ENCODE peak calls at places on chromosome 14, in six cellular contexts. T is GM13977, N is dermis microvascular lymphatic vessel endothelial cell, W is NCI-H1105, L is bronchial epithelial cell, X is Ammon's horn. R is an unnamed sample.

GRCh38 chr14:105067969-105068301 is 2.7 kb upstream of the GPR132 start:
- DNase-seq in W (no peak), N (no peak), L (no peak), X (no peak), T (no peak), R (no peak)

GRCh38 chr14:89534896-89535615 is 118.0 kb upstream of the FOXN3 start:
- DNase-seq in X (no peak), N (no peak), W (no peak), T (no peak), L (no peak), R (no peak)

GRCh38 chr14:32702571-32702970 is 236.1 kb upstream of the NPAS3 start:
- DNase-seq in W (no peak), X (peak; percentile 69), T (no peak), N (peak; percentile 51), L (peak; percentile 49), R (peak; percentile 37)

GRCh38 chr14:94320243-94320642 is 2.9 kb downstream of the SERPINA6 start:
- DNase-seq in L (peak; percentile 99), N (no peak), X (no peak), W (no peak), T (no peak), R (no peak)

GRCh38 chr14:95045836-95046430 is 111.4 kb downstream of the DICER1 start:
- DNase-seq in L (no peak), N (no peak), X (no peak), T (no peak), W (no peak), R (no peak)

GRCh38 chr14:56899829-56900228 is 89.5 kb upstream of the OTX2 start:
- DNase-seq in T (no peak), N (no peak), X (no peak), L (no peak), W (no peak), R (no peak)

GRCh38 chr14:91237219-91237618 is 7.3 kb downstream of the GPR68 start:
- DNase-seq in X (no peak), L (peak; percentile 40), N (no peak), W (no peak), T (no peak), R (peak; percentile 61)

GRCh38 chr14:71362920-71363584 is 455.8 kb downstream of the PCNX1 start:
- DNase-seq in N (no peak), W (no peak), X (peak; percentile 18), T (no peak), L (no peak), R (no peak)

GRCh38 chr14:55881577-55882241 is 236.5 kb upstream of the PELI2 start:
- DNase-seq in N (no peak), T (no peak), W (no peak), L (peak; percentile 16), X (no peak), R (peak; percentile 22)

GRCh38 chr14:24071144-24071697 is at the start of gene CPNE6:
- DNase-seq in N (no peak), W (no peak), X (peak; percentile 62), L (no peak), T (no peak), R (no peak)

GRCh38 chr14:28298156-28298555 is 468.4 kb upstream of the FOXG1 start:
- DNase-seq in W (no peak), X (no peak), T (no peak), L (no peak), N (no peak), R (no peak)

GRCh38 chr14:41950428-41950827 is 343.8 kb downstream of the LRFN5 start:
- DNase-seq in X (no peak), T (no peak), W (no peak), N (no peak), L (no peak), R (no peak)

GRCh38 chr14:99779751-99780150 is 13.5 kb upstream of the EML1 start:
- DNase-seq in X (no peak), N (no peak), L (peak; percentile 76), T (no peak), W (no peak), R (peak; percentile 53)

GRCh38 chr14:51006781-51007211 is 62.5 kb upstream of the PYGL start:
- DNase-seq in N (no peak), X (peak; percentile 92), L (peak; percentile 82), T (no peak), W (no peak), R (no peak)

GRCh38 chr14:34742509-34743115 is 28.2 kb upstream of the CFL2 start:
- DNase-seq in N (no peak), W (no peak), T (no peak), L (no peak), X (no peak), R (no peak)

GRCh38 chr14:40859065-40859464 is 747.6 kb upstream of the LRFN5 start:
- DNase-seq in T (no peak), L (no peak), X (no peak), N (no peak), W (no peak), R (no peak)

GRCh38 chr14:105398726-105399440 is 545 bp downstream of the TEX22 start:
- DNase-seq in T (no peak), W (peak; percentile 42), N (no peak), X (no peak), L (no peak), R (no peak)

GRCh38 chr14:34322940-34323418 is 139.1 kb downstream of the SPTSSA start:
- DNase-seq in N (peak; percentile 36), L (peak; percentile 35), T (peak; percentile 76), X (peak; percentile 72), W (peak; percentile 56), R (peak; percentile 79)